ENCODE peak calls at places on chromosome 15, in seven cellular contexts. D, T, F, J, R, N and Q are unnamed samples.

GRCh38 chr15:52294881-52295420 is 653 bp downstream of the MYO5C start:
- DNase-seq in R (no peak), D (no peak), F (peak), J (peak), T (no peak), N (no peak), Q (no peak)

GRCh38 chr15:96268421-96269204 is 61.9 kb upstream of the NR2F2 start:
- DNase-seq in T (no peak), J (no peak), N (no peak), D (no peak), F (no peak), R (no peak), Q (no peak)

GRCh38 chr15:52523192-52523591 is 5.5 kb downstream of the MYO5A start:
- DNase-seq in J (no peak), N (no peak), F (no peak), R (no peak), T (no peak), D (no peak), Q (no peak)

GRCh38 chr15:89888214-89888804 is 5.5 kb downstream of the AP3S2 start:
- DNase-seq in F (peak), D (peak), N (no peak), R (no peak), T (peak), J (no peak), Q (no peak)

GRCh38 chr15:87724330-87724729 is 532.2 kb downstream of the NTRK3 start:
- DNase-seq in N (no peak), T (no peak), J (no peak), D (no peak), F (no peak), R (no peak), Q (no peak)

GRCh38 chr15:70244978-70245542 is 147.3 kb upstream of the TLE3 start:
- DNase-seq in D (no peak), J (no peak), F (no peak), T (no peak), N (no peak), R (no peak), Q (no peak)

GRCh38 chr15:95323798-95324197 is 1006.7 kb upstream of the NR2F2 start:
- DNase-seq in D (no peak), F (no peak), J (no peak), R (no peak), N (no peak), T (no peak), Q (no peak)

GRCh38 chr15:90664650-90665287 is 52.4 kb upstream of the BLM start:
- DNase-seq in D (no peak), T (peak), J (peak), R (no peak), N (no peak), F (peak), Q (peak)

GRCh38 chr15:56923174-56923579 is 4.7 kb downstream of the TCF12 start:
- DNase-seq in T (peak), R (no peak), N (no peak), F (no peak), J (no peak), D (no peak), Q (no peak)

GRCh38 chr15:100022426-100022825 is 289.2 kb upstream of the LYSMD4 start:
- DNase-seq in D (no peak), F (no peak), J (no peak), R (no peak), N (no peak), T (no peak), Q (no peak)

GRCh38 chr15:71334874-71335273 is 219.6 kb downstream of the THSD4 start:
- DNase-seq in R (no peak), N (no peak), F (no peak), J (no peak), D (no peak), T (no peak), Q (no peak)

GRCh38 chr15:66897381-66897780 is 168.0 kb upstream of the SMAD3 start:
- DNase-seq in J (no peak), N (no peak), F (no peak), D (no peak), R (no peak), T (no peak), Q (no peak)

GRCh38 chr15:71093089-71094024 is 21.9 kb upstream of the THSD4 start:
- DNase-seq in N (no peak), J (no peak), T (no peak), D (peak), F (no peak), R (no peak), Q (peak)

DNA sequence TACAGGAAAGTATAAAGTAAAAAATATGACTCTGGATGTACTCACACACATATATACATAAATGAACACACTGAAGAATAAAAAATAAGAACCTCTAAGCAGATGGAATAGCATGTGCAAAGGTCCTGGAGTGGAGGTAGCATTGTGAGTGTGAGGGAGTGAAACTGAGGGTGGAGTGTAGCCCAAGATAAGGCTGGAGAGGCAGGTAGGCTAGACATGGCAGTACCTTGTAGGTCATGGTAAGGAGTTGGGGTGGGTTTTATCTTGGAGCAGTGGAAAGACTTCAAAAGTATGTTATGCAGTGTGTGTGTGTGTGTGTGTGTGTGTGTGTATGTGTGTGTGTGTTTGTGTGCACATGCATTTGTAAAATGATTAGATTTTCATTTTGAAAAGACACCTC is 49.5 kb downstream of the TLNRD1 start:
- DNase-seq in N (no peak), F (no peak), R (no peak), T (no peak), J (no peak), D (no peak), Q (no peak)
- TF ChIP-seq JUND in N (no peak), F (no peak), R (no peak), T (no peak), J (no peak), D (no peak), Q (no peak)

GRCh38 chr15:42403389-42403788 is 44.1 kb downstream of the CAPN3 start:
- DNase-seq in R (no peak), J (no peak), F (no peak), N (no peak), D (no peak), T (no peak), Q (no peak)

GRCh38 chr15:42404461-42405235 is 45.3 kb downstream of the CAPN3 start:
- DNase-seq in N (no peak), J (no peak), T (no peak), F (peak), R (no peak), D (no peak), Q (no peak)

GRCh38 chr15:42409011-42409410 is 49.7 kb downstream of the CAPN3 start:
- DNase-seq in R (no peak), F (no peak), D (no peak), J (no peak), N (no peak), T (no peak), Q (no peak)

GRCh38 chr15:42408178-42408577 is 48.9 kb downstream of the CAPN3 start:
- DNase-seq in D (no peak), T (no peak), N (no peak), F (no peak), R (no peak), J (no peak), Q (no peak)

GRCh38 chr15:42405876-42406482 is 46.7 kb downstream of the CAPN3 start:
- DNase-seq in D (no peak), N (no peak), T (no peak), R (no peak), F (peak), J (no peak), Q (no peak)
- TF ChIP-seq JUND in D (no peak), N (no peak), T (no peak), R (no peak), F (no peak), J (no peak), Q (no peak)

GRCh38 chr15:45646220-45646619 is 11.4 kb downstream of the SQOR start:
- DNase-seq in T (no peak), N (no peak), R (no peak), J (no peak), F (no peak), D (no peak), Q (no peak)

GRCh38 chr15:45647828-45648227 is 13.0 kb downstream of the SQOR start:
- DNase-seq in N (no peak), T (no peak), D (no peak), R (no peak), J (no peak), F (no peak), Q (no peak)

GRCh38 chr15:45642203-45642932 is 7.5 kb downstream of the SQOR start:
- DNase-seq in D (no peak), F (no peak), J (no peak), R (no peak), T (no peak), N (no peak), Q (no peak)

GRCh38 chr15:45644437-45644836 is 9.6 kb downstream of the SQOR start:
- DNase-seq in T (no peak), R (no peak), F (no peak), J (no peak), D (no peak), N (no peak), Q (no peak)

DNA sequence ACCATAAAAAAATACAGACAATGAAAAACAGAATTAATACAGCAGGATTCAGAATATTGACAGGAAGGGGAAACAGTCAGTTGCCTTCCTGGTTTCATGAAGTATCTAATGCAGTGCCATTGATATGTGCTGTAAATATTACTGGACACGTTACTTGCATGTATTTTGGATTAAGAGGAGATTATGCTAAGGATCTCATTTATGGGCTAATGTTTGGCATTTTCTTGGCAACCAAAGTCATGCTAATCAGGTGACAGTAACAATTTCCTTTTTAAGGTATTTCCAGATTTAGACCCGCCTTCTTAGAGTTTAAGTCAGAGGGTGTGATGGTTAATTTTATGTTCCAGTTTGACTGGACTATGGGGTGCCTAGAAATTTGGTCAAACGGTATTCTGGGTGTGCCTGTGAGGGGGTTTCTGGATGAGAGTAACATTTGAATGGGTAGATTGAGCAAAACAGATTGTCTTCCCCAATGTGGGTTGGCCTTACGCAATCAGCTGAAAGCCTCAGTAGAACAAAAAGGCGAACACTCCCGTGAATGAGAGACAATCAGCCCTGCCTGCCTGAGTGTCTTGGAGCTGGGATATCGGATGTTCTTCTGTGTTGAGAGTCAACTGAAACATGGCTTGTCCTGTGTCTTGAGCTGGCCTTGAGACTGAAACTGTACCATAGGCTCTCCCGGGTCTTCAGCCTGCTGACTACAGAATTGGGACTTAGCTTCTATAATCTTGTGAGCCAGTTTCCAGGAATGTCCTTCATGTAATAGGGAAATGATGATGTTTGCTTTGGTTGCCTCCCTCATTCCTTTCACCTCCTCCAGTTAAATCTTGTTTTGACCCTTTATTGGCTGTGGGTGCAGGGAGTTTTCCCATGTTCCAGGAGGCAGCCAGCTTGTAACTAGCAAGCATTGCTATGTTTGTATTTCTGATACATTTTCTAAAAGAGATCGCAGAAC is 10.5 kb downstream of the SQOR start:
- DNase-seq in J (no peak), T (no peak), D (no peak), R (no peak), N (no peak), F (no peak), Q (peak)
- TF ChIP-seq JUND in J (no peak), T (no peak), D (no peak), R (no peak), N (no peak), F (no peak), Q (no peak)

DNA sequence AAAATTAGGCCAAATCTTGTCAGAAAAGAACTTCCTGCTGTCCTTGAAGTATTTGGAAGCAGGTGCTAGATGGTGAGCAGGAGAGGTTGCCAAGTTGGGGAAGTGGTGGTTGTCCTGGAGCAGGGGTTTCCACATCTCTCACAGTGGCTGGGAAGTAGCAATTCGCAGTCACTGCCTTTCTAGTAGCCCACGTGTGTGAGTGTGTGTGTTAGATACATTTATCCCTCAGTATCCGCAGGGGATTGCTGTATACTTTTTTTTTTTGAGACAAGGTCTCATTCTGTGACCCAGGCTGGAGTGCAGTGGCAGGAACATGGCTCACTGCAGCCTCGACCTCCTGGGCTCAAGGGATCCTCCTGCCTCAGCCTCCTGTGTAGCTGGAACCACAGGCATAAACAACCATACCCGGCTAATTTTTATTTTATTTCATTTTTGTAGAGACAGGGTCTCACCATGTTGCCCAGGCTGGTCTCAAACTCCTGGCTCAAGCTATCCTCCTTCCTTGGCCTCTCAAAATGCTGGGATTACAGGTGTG is 779 bp downstream of the PPCDC start:
- DNase-seq in J (peak), R (no peak), T (peak), F (no peak), N (no peak), D (no peak), Q (peak)
- TF ChIP-seq JUND in J (no peak), R (no peak), T (no peak), F (no peak), N (no peak), D (no peak), Q (no peak)